ENCODE peak calls at places on chromosomes 6 and 20, in ten cellular contexts. B is gastrocnemius medialis; W is activated naive CD4-positive, alpha-beta T cell; R is astrocyte of the spinal cord; Q is epithelial cell of esophagus; O is stimulated activated CD4-positive, alpha-beta T cell treated with anti-CD3 and anti-CD28 coated beads, Interleukin-4, amount 100 ng/mL, for 4 hours; A is SW480; Y is GM13977; S is WTC11; G is neuronal stem cell. L is an unnamed sample.

GRCh38 chr20:15236812-15237211 is 899.4 kb upstream of the FLRT3 start:
- DNase-seq in B (no peak), W (no peak), R (peak), Q (peak), O (no peak), A (peak), Y (peak), S (peak), G (peak), L (no peak)

GRCh38 chr20:62852841-62853240 is 8.8 kb downstream of the TCFL5 start:
- DNase-seq in B (no peak), W (no peak), R (no peak), Q (no peak), O (no peak), A (no peak), Y (no peak), S (no peak), G (no peak), L (no peak)

GRCh38 chr20:2131366-2131765 is 29.7 kb downstream of the STK35 start:
- DNase-seq in B (no peak), W (no peak), R (peak), Q (peak), O (no peak), A (no peak), Y (no peak), S (no peak), G (no peak), L (no peak)

GRCh38 chr6:137736048-137736846 is 130.8 kb upstream of the TNFAIP3 start:
- DNase-seq in B (no peak), W (no peak), R (no peak), Q (no peak), O (peak), A (no peak), Y (peak), S (no peak), G (no peak), L (no peak)

GRCh38 chr20:12410783-12411182 is 493.1 kb downstream of the BTBD3 start:
- DNase-seq in B (no peak), W (no peak), R (no peak), Q (peak), O (no peak), A (no peak), Y (no peak), S (no peak), G (no peak), L (no peak)

GRCh38 chr6:142844065-142844755 is 100.8 kb downstream of the HIVEP2 start:
- DNase-seq in B (no peak), W (no peak), R (peak), Q (no peak), O (no peak), A (no peak), Y (no peak), S (no peak), G (no peak), L (no peak)

GRCh38 chr6:11500008-11500407 is 37.5 kb upstream of the TMEM170B start:
- DNase-seq in B (no peak), W (no peak), R (peak), Q (peak), O (no peak), A (no peak), Y (no peak), S (no peak), G (no peak), L (no peak)

GRCh38 chr20:60389441-60389840 is 431.2 kb downstream of the CDH26 start:
- DNase-seq in B (no peak), W (no peak), R (no peak), Q (no peak), O (no peak), A (no peak), Y (no peak), S (no peak), G (no peak), L (no peak)

GRCh38 chr6:21883929-21884328 is 290.4 kb downstream of the SOX4 start:
- DNase-seq in B (no peak), W (no peak), R (no peak), Q (no peak), O (no peak), A (no peak), Y (no peak), S (no peak), G (no peak), L (no peak)

GRCh38 chr6:32113386-32114352 is 4.5 kb upstream of the TNXB start:
- DNase-seq in B (peak), W (no peak), R (peak), Q (no peak), O (no peak), A (no peak), Y (no peak), S (peak), G (peak), L (peak)

GRCh38 chr20:1467355-1468116 is 887 bp upstream of the NSFL1C start:
- DNase-seq in B (peak), W (no peak), R (no peak), Q (no peak), O (no peak), A (no peak), Y (peak), S (no peak), G (no peak), L (no peak)

GRCh38 chr6:56798163-56798562 is 155.5 kb upstream of the DST start:
- DNase-seq in B (no peak), W (no peak), R (peak), Q (peak), O (no peak), A (no peak), Y (no peak), S (no peak), G (no peak), L (no peak)

GRCh38 chr20:23200914-23201313 is 114.8 kb upstream of the CD93 start:
- DNase-seq in B (no peak), W (no peak), R (peak), Q (peak), O (no peak), A (peak), Y (peak), S (peak), G (no peak), L (no peak)

GRCh38 chr6:158047563-158048323 is 66.1 kb downstream of the SYNJ2 start:
- DNase-seq in B (no peak), W (no peak), R (no peak), Q (no peak), O (no peak), A (no peak), Y (no peak), S (no peak), G (no peak), L (peak)

GRCh38 chr20:41391587-41392001 is 25.0 kb upstream of the EMILIN3 start:
- DNase-seq in B (no peak), W (no peak), R (no peak), Q (peak), O (no peak), A (no peak), Y (no peak), S (no peak), G (no peak), L (no peak)

GRCh38 chr20:33192912-33193501 is 24.1 kb upstream of the BPIFA3 start:
- DNase-seq in B (no peak), W (no peak), R (no peak), Q (no peak), O (no peak), A (no peak), Y (no peak), S (no peak), G (no peak), L (no peak)

GRCh38 chr6:38567436-38567835 is 72.3 kb downstream of the BTBD9 start:
- DNase-seq in B (peak), W (no peak), R (peak), Q (peak), O (no peak), A (no peak), Y (no peak), S (no peak), G (no peak), L (peak)

GRCh38 chr6:72894091-72894490 is 272.2 kb downstream of the KCNQ5 start:
- DNase-seq in B (no peak), W (no peak), R (no peak), Q (peak), O (no peak), A (no peak), Y (no peak), S (no peak), G (no peak), L (no peak)

GRCh38 chr6:34414999-34415858 is 10.6 kb downstream of the RPS10 start:
- DNase-seq in B (peak), W (no peak), R (peak), Q (peak), O (peak), A (peak), Y (peak), S (no peak), G (no peak), L (no peak)

GRCh38 chr6:71324179-71324791 is 35.7 kb downstream of the OGFRL1 start:
- DNase-seq in B (no peak), W (no peak), R (no peak), Q (no peak), O (no peak), A (no peak), Y (no peak), S (no peak), G (no peak), L (no peak)

GRCh38 chr6:28399370-28400121 is at the start of gene ZSCAN12:
- DNase-seq in B (peak), W (peak), R (peak), Q (peak), O (peak), A (peak), Y (peak), S (peak), G (peak), L (peak)

GRCh38 chr6:167276772-167277533 is 14.2 kb upstream of the UNC93A start:
- DNase-seq in B (no peak), W (no peak), R (no peak), Q (no peak), O (no peak), A (no peak), Y (no peak), S (no peak), G (no peak), L (no peak)

GRCh38 chr6:41637179-41638001 is 878 bp upstream of the MDFI start:
- DNase-seq in B (no peak), W (no peak), R (no peak), Q (peak), O (no peak), A (peak), Y (no peak), S (peak), G (no peak), L (no peak)

GRCh38 chr6:139378882-139379341 is 4.5 kb upstream of the CITED2 start:
- DNase-seq in B (no peak), W (no peak), R (peak), Q (peak), O (no peak), A (peak), Y (no peak), S (no peak), G (no peak), L (no peak)

GRCh38 chr20:47818466-47818865 is 33.2 kb upstream of the SULF2 start:
- DNase-seq in B (no peak), W (no peak), R (no peak), Q (no peak), O (no peak), A (no peak), Y (no peak), S (no peak), G (no peak), L (no peak)

L was measured in left ventricle myocardium inferior.